ENCODE peak calls at places on chromosomes 2 and 18, in four cellular contexts. C is HS-5, L is NCI-H774, V is mucosa of gallbladder. R is an unnamed sample.

GRCh38 chr2:9879455-9880194 is 36.4 kb downstream of the TAF1B start:
- DNase-seq in V (no peak), C (no peak), L (no peak), R (no peak)

GRCh38 chr2:47046271-47046670 is 108.8 kb downstream of the STPG4 start:
- DNase-seq in V (no peak), C (no peak), L (no peak), R (no peak)

GRCh38 chr2:30871980-30872789 is 64.9 kb upstream of the CAPN13 start:
- DNase-seq in C (no peak), L (peak), V (no peak), R (peak)

GRCh38 chr18:9003406-9004100 is 98.9 kb upstream of the NDUFV2 start:
- DNase-seq in L (no peak), V (no peak), C (no peak), R (no peak)

GRCh38 chr2:224682121-224682520 is 34.0 kb downstream of the CCDC195 start:
- DNase-seq in C (no peak), V (no peak), L (no peak), R (no peak)

GRCh38 chr18:4433762-4434161 is 21.3 kb downstream of the DLGAP1 start:
- DNase-seq in V (no peak), C (no peak), L (no peak), R (peak)

GRCh38 chr2:56230171-56230570 is 46.4 kb downstream of the CCDC85A start:
- DNase-seq in V (no peak), C (peak), L (no peak), R (no peak)

GRCh38 chr18:58649966-58650816 is 21.1 kb upstream of the MALT1 start:
- DNase-seq in C (no peak), V (no peak), L (no peak), R (no peak)

GRCh38 chr2:173760553-173760952 is 204.6 kb downstream of the SP3 start:
- DNase-seq in C (no peak), L (no peak), V (no peak), R (no peak)

GRCh38 chr2:171210216-171210863 is 49.6 kb upstream of the TLK1 start:
- DNase-seq in L (no peak), C (no peak), V (no peak), R (no peak)

GRCh38 chr2:175743020-175743419 is 259.0 kb downstream of the LNPK start:
- DNase-seq in C (no peak), V (no peak), L (no peak), R (no peak)

GRCh38 chr2:239378021-239378917 is 22.6 kb downstream of the HDAC4 start:
- DNase-seq in L (no peak), C (no peak), V (no peak), R (no peak)

GRCh38 chr18:3508576-3509559 is 58.9 kb downstream of the TGIF1 start:
- DNase-seq in V (no peak), L (no peak), C (no peak), R (no peak)

GRCh38 chr2:39068757-39069515 is 51.9 kb downstream of the SOS1 start:
- DNase-seq in L (no peak), V (no peak), C (no peak), R (no peak)

GRCh38 chr2:65489269-65489668 is 56.9 kb upstream of the SPRED2 start:
- DNase-seq in L (no peak), C (no peak), V (no peak), R (no peak)

GRCh38 chr18:79857082-79857661 is 59.4 kb downstream of the KCNG2 start:
- DNase-seq in L (no peak), C (no peak), V (no peak), R (no peak)

GRCh38 chr2:85413592-85414421 is 3.6 kb upstream of the CAPG start:
- DNase-seq in V (no peak), L (no peak), C (no peak), R (no peak)

GRCh38 chr2:69565431-69565839 is 78.1 kb downstream of the AAK1 start:
- DNase-seq in L (peak), C (no peak), V (peak), R (no peak)

GRCh38 chr2:129768485-129769258 is 210.8 kb upstream of the RAB6C start:
- DNase-seq in L (no peak), C (no peak), V (no peak), R (no peak)

GRCh38 chr2:218166791-218167190 is at the start of gene CXCR1:
- DNase-seq in L (no peak), V (no peak), C (no peak), R (no peak)

GRCh38 chr18:56085561-56085960 is 497.6 kb upstream of the TCF4 start:
- DNase-seq in C (peak), L (no peak), V (no peak), R (no peak)

GRCh38 chr2:673615-674318 is 3.4 kb downstream of the TMEM18 start:
- DNase-seq in C (no peak), L (no peak), V (no peak), R (no peak)

GRCh38 chr18:25898965-25899364 is 191.4 kb downstream of the SS18 start:
- DNase-seq in V (no peak), C (no peak), L (no peak), R (no peak)

GRCh38 chr2:235605306-235605998 is 111.6 kb downstream of the AGAP1 start:
- DNase-seq in V (peak), L (peak), C (peak), R (peak)

GRCh38 chr18:47936975-47937374 is 6.5 kb upstream of the SMAD2 start:
- DNase-seq in V (no peak), L (no peak), C (no peak), R (no peak)

GRCh38 chr2:6290626-6291025 is 575.1 kb downstream of the CMPK2 start:
- DNase-seq in C (no peak), L (peak), V (no peak), R (no peak)

GRCh38 chr2:215958231-215958630 is 55.1 kb downstream of the MREG start:
- DNase-seq in V (no peak), C (no peak), L (no peak), R (no peak)